ENCODE peak calls at places on chromosomes 3 and 15, in six cellular contexts. A is mesothelial cell of epicardium; P is NCI-H2081; G is NB4; H is stimulated activated naive CD4-positive, alpha-beta T cell; V is NCI-H510A treated with DMSO at 0.1 percent for 48 hours. T is an unnamed sample.

GRCh38 chr3:132290833-132291232 is 26.4 kb upstream of the ACP3 start:
- DNase-seq in A (no peak), P (no peak), G (peak), H (no peak), V (no peak), T (no peak)

GRCh38 chr3:128395500-128396125 is 71.1 kb downstream of the DNAJB8 start:
- DNase-seq in A (no peak), P (no peak), G (no peak), H (no peak), V (no peak), T (peak)

GRCh38 chr15:65841121-65841930 is 28.0 kb upstream of the RAB11A start:
- DNase-seq in A (no peak), P (no peak), G (peak), H (no peak), V (peak), T (peak)

GRCh38 chr3:18556503-18556902 is 131.4 kb upstream of the SATB1 start:
- DNase-seq in A (no peak), P (no peak), G (peak), H (no peak), V (no peak), T (no peak)

GRCh38 chr15:31752363-31752762 is 278.0 kb upstream of the CHRNA7 start:
- DNase-seq in A (no peak), P (no peak), G (no peak), H (no peak), V (no peak), T (no peak)

GRCh38 chr3:128794067-128794768 is 68.2 kb downstream of the RAB7A start:
- DNase-seq in A (no peak), P (no peak), G (peak), H (no peak), V (no peak), T (peak)

GRCh38 chr3:12400795-12401194 is 83.5 kb upstream of the TSEN2 start:
- DNase-seq in A (no peak), P (no peak), G (peak), H (no peak), V (no peak), T (peak)

GRCh38 chr15:78978601-78979179 is 33.8 kb upstream of the CTSH start:
- DNase-seq in A (no peak), P (no peak), G (no peak), H (no peak), V (no peak), T (no peak)

GRCh38 chr3:64445318-64446300 is 220.3 kb upstream of the PRICKLE2 start:
- DNase-seq in A (peak), P (peak), G (no peak), H (no peak), V (peak), T (no peak)